ENCODE peak calls at places on chromosomes 4 and X, in ten cellular contexts. G is K562, H is HCT116, D is spleen, E is upper lobe of left lung, A is GM23338, N is HepG2, X is sigmoid colon, Z is transverse colon, P is GM12891. R is an unnamed sample.

GRCh38 chr4:184937745-184938144 is 80.5 kb upstream of the HELT start:
- DNase-seq in E (no peak), X (no peak), G (no peak), H (no peak), D (no peak), P (no peak), Z (peak), A (peak), N (no peak), R (no peak)

GRCh38 chr4:31737419-31737818 is 1017.2 kb downstream of the PCDH7 start:
- DNase-seq in E (no peak), H (no peak), N (no peak), X (no peak), P (peak), A (no peak), D (no peak), G (no peak), Z (no peak), R (peak)

GRCh38 chrX:116409224-116409623 is 27.2 kb upstream of the SLC6A14 start:
- DNase-seq in D (no peak), P (no peak), A (no peak), N (no peak), E (no peak), G (no peak), H (no peak), X (no peak), Z (no peak), R (no peak)

GRCh38 chrX:138128025-138128671 is 562.2 kb downstream of the ZIC3 start:
- DNase-seq in P (no peak), Z (no peak), X (no peak), D (no peak), H (peak), A (peak), E (no peak), G (peak), N (peak), R (peak)

GRCh38 chrX:119391279-119391678 is 7.9 kb upstream of the SLC25A43 start:
- DNase-seq in P (peak), A (peak), D (no peak), Z (peak), G (peak), E (no peak), X (no peak), H (peak), N (peak), R (peak)

GRCh38 chr4:183797041-183797444 is 108.1 kb upstream of the STOX2 start:
- DNase-seq in Z (peak), A (peak), H (no peak), E (peak), D (peak), N (no peak), P (no peak), G (no peak), X (no peak), R (no peak)

GRCh38 chrX:39883664-39884063 is 214.1 kb downstream of the BCOR start:
- DNase-seq in P (no peak), H (no peak), A (no peak), N (no peak), Z (no peak), G (no peak), E (no peak), D (no peak), X (no peak), R (no peak)

GRCh38 chrX:40539214-40540142 is 41.3 kb upstream of the ATP6AP2 start:
- DNase-seq in N (no peak), Z (peak), A (peak), G (peak), X (peak), H (no peak), E (peak), D (peak), P (no peak), R (peak)

GRCh38 chr4:175412744-175413143 is 399.3 kb downstream of the GPM6A start:
- DNase-seq in N (no peak), G (no peak), Z (no peak), E (no peak), X (no peak), D (no peak), P (no peak), H (no peak), A (no peak), R (no peak)

GRCh38 chr4:82201805-82202636 is 171.8 kb downstream of the HNRNPD start:
- DNase-seq in G (peak), H (peak), X (no peak), P (no peak), A (peak), Z (peak), E (peak), N (peak), D (no peak), R (no peak)

GRCh38 chrX:2767631-2768455 is 16.0 kb downstream of the XG start:
- DNase-seq in H (peak), A (peak), X (peak), G (no peak), Z (peak), E (peak), N (peak), D (no peak), P (no peak), R (peak)

GRCh38 chrX:119238557-119238956 is 2.5 kb downstream of the PGRMC1 start:
- DNase-seq in N (no peak), A (no peak), G (peak), Z (no peak), D (no peak), H (no peak), P (no peak), X (no peak), E (no peak), R (no peak)

GRCh38 chr4:98521486-98521885 is 136.9 kb downstream of the TSPAN5 start:
- DNase-seq in H (no peak), N (no peak), D (no peak), G (no peak), Z (no peak), A (no peak), X (no peak), P (no peak), E (no peak), R (no peak)

GRCh38 chrX:34528081-34528480 is 129.0 kb downstream of the TMEM47 start:
- DNase-seq in E (no peak), A (no peak), X (no peak), H (no peak), G (no peak), N (no peak), P (no peak), D (no peak), Z (no peak), R (no peak)

GRCh38 chrX:21940356-21940829 is at the start of gene SMS:
- DNase-seq in Z (peak), X (peak), D (peak), E (peak), G (peak), A (peak), H (no peak), N (peak), P (peak), R (no peak)

GRCh38 chr4:151519728-151520415 is 110.9 kb downstream of the FHIP1A start:
- DNase-seq in A (no peak), Z (no peak), N (no peak), E (no peak), H (no peak), D (no peak), X (no peak), G (no peak), P (no peak), R (no peak)

GRCh38 chr4:13481569-13481968 is 2.6 kb downstream of the RAB28 start:
- DNase-seq in P (no peak), E (no peak), X (no peak), A (no peak), D (no peak), Z (no peak), G (peak), N (no peak), H (no peak), R (peak)

GRCh38 chr4:86961103-86961502 is 26.3 kb downstream of the AFF1 start:
- DNase-seq in N (no peak), P (no peak), Z (no peak), G (no peak), E (no peak), A (no peak), D (no peak), X (no peak), H (no peak), R (peak)

GRCh38 chr4:14560577-14560976 is 441.7 kb upstream of the CPEB2 start:
- DNase-seq in Z (no peak), E (no peak), X (no peak), N (no peak), D (no peak), A (no peak), H (no peak), P (no peak), G (no peak), R (no peak)

GRCh38 chr4:151687021-151687640 is 73.7 kb downstream of the GATB start:
- DNase-seq in P (no peak), E (no peak), N (no peak), H (no peak), Z (no peak), X (no peak), A (peak), D (no peak), G (no peak), R (no peak)

GRCh38 chrX:119288890-119289393 is 52.9 kb downstream of the PGRMC1 start:
- DNase-seq in N (no peak), D (no peak), E (no peak), X (no peak), Z (no peak), A (no peak), H (no peak), G (peak), P (no peak), R (no peak)

DNA sequence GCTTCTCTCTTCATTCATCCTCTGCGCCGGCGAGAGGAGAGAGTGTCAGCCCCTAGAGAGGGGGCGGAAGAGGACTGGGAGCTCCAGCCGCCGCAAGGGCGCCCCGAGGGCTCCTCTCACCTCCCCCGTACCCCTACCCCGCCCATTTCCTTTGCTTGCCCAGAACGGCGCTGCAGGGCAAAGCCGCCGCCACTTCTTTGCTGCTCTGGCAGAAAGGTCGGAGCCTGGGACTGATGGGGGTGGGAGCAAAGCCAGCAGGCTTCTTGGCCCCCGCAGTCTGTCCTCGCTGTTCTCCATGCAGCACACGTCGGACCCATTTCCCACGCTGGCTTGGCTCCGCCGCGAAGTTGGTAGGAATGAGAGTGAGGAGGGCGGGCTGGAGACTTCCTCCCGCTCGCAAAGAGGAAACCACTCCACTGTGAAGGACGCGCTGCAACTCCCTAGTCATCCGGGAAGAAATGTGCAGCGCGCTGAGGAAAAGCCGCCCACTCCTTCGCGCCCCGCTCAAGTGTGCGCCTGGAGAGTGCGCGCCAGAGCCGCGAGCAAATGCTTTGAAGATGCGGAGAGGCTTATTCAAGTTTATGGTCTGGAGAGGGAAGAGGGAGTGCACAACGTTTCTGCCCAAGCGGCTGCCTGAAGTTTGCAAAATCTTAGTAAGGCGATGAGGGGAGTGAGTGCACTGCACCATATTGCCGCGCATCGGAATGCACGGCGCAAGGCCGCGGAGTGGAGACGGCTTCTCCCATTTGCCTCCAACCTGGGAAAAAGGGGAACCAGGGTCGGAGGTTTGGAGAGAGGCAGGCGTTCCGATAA is 2.8 kb upstream of the PCDH7 start:
- DNase-seq in N (no peak), P (no peak), E (peak), Z (peak), X (peak), D (peak), A (peak), G (no peak), H (no peak), R (peak)
- TF ChIP-seq POLR2AphosphoS5 in N (no peak), P (no peak), E (no peak), Z (no peak), X (no peak), D (peak), A (peak), G (no peak), H (no peak), R (no peak)

GRCh38 chrX:41750720-41751119 is 26.7 kb downstream of the GPR82 start:
- DNase-seq in G (no peak), P (no peak), Z (no peak), X (no peak), D (no peak), H (no peak), A (no peak), N (no peak), E (no peak), R (no peak)
- TF ChIP-seq POLR2AphosphoS5 in G (no peak), P (no peak), Z (no peak), X (no peak), D (no peak), H (no peak), A (no peak), N (no peak), E (no peak), R (no peak)

DNA sequence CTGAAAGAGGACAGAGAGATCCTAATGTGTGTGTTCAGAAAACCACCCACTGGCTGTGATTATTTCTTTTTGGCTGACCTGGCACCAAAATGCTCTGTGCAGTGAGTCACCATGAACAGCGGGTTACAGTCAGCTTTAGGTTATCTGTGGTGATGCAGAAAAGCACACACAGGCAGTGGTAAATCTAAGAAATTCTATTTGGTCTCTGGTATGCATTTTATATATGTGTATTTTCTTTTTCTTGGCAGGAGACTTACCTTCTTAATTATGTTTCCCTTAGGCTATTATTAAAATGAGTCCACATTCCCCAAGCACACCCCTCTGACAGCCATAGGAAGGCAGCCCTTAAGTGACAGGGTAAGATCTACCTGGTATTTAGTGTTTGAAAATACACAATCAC is 79.1 kb upstream of the TFDP3 start:
- DNase-seq in A (no peak), X (no peak), E (no peak), N (no peak), G (no peak), P (no peak), D (no peak), H (no peak), Z (no peak), R (no peak)
- TF ChIP-seq POLR2AphosphoS5 in A (no peak), X (no peak), E (no peak), N (no peak), G (no peak), P (no peak), D (no peak), H (no peak), Z (no peak), R (no peak)

GRCh38 chr4:41029098-41029497 is 185.2 kb downstream of the APBB2 start:
- DNase-seq in Z (no peak), D (no peak), E (no peak), X (no peak), P (no peak), A (no peak), H (no peak), G (no peak), N (no peak), R (no peak)
- TF ChIP-seq POLR2AphosphoS5 in Z (no peak), D (no peak), E (no peak), X (no peak), P (no peak), A (no peak), H (no peak), G (no peak), N (no peak), R (no peak)

DNA sequence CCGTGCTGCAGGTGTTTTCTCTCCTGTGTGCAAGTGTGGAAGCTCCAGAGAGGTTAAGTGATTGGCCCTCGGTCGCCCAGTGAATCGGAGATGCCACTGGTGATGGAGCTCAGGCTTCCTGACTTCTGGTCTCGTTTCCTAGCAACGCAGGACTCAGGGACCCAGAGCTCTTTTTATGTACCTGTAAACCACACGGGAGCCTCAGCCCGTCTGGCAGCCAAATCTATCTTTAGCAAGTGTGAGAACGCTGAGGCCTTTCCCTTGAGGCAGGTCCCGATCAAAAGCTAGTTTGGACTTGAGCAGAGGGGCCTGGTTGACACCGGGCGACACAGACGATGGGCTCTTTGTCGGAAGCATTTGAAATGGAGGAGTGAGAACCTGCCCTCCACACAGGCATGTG is 116.8 kb downstream of the SORCS2 start:
- DNase-seq in P (no peak), G (no peak), X (no peak), H (no peak), A (no peak), E (no peak), D (no peak), N (no peak), Z (no peak), R (no peak)
- TF ChIP-seq POLR2AphosphoS5 in P (no peak), G (no peak), X (no peak), H (no peak), A (no peak), E (no peak), D (no peak), N (no peak), Z (no peak), R (no peak)

R was measured in HL-60.